ENCODE peak calls at places on chromosomes 11 and 22, in eight cellular contexts. N, M, G, J, I, D, C and O are unnamed samples.

GRCh38 chr11:82718307-82718706 is 15.4 kb downstream of the FAM181B start:
- DNase-seq in N (no peak), M (peak), G (peak), J (no peak), I (no peak), D (peak), C (no peak), O (peak)

GRCh38 chr11:123511037-123511870 is 81.2 kb downstream of the GRAMD1B start:
- DNase-seq in N (peak), M (peak), G (peak), J (peak), I (peak), D (peak), C (peak), O (peak)

GRCh38 chr22:48758021-48758561 is 1069.6 kb downstream of the BRD1 start:
- DNase-seq in N (no peak), M (no peak), G (no peak), J (no peak), I (no peak), D (no peak), C (peak), O (no peak)

GRCh38 chr11:132604446-132604845 is 927.9 kb downstream of the OPCML start:
- DNase-seq in N (no peak), M (no peak), G (no peak), J (no peak), I (no peak), D (no peak), C (no peak), O (no peak)

GRCh38 chr22:31451709-31452571 is 37.7 kb downstream of the EIF4ENIF1 start:
- DNase-seq in N (peak), M (peak), G (peak), J (peak), I (no peak), D (peak), C (no peak), O (peak)

GRCh38 chr11:91326280-91326679 is 898.3 kb upstream of the FAT3 start:
- DNase-seq in N (no peak), M (no peak), G (no peak), J (no peak), I (no peak), D (no peak), C (no peak), O (no peak)

GRCh38 chr11:134363592-134363991 is 31.8 kb downstream of the GLB1L2 start:
- DNase-seq in N (no peak), M (no peak), G (no peak), J (no peak), I (no peak), D (no peak), C (no peak), O (no peak)

GRCh38 chr11:47143322-47143721 is 33.4 kb downstream of the ARFGAP2 start:
- DNase-seq in N (no peak), M (no peak), G (no peak), J (peak), I (no peak), D (no peak), C (peak), O (no peak)

GRCh38 chr11:92298238-92298565 is 73.6 kb downstream of the FAT3 start:
- DNase-seq in N (no peak), M (no peak), G (no peak), J (no peak), I (no peak), D (no peak), C (no peak), O (no peak)

GRCh38 chr11:1305558-1306056 is 3.8 kb downstream of the TOLLIP start:
- DNase-seq in N (no peak), M (no peak), G (no peak), J (no peak), I (no peak), D (no peak), C (no peak), O (no peak)

GRCh38 chr22:45340323-45340722 is 30.6 kb downstream of the FAM118A start:
- DNase-seq in N (no peak), M (no peak), G (no peak), J (no peak), I (no peak), D (no peak), C (no peak), O (no peak)

GRCh38 chr11:113690619-113691569 is 15.2 kb downstream of the TMPRSS5 start:
- DNase-seq in N (peak), M (peak), G (peak), J (peak), I (no peak), D (no peak), C (no peak), O (no peak)